ENCODE peak calls at places on chromosomes 12 and 14, in ten cellular contexts. A, W, M, X, I, J, Z, Y, B and Q are unnamed samples.

GRCh38 chr12:45192041-45192695 is 23.7 kb upstream of the ANO6 start:
- DNase-seq in A (no peak), B (no peak), Y (peak; percentile 76), X (no peak), J (no peak), Z (no peak), I (no peak), M (no peak), W (no peak), Q (no peak)

GRCh38 chr14:52596320-52596719 is 43.7 kb downstream of the GPR137C start:
- DNase-seq in B (no peak), A (no peak), M (peak; percentile 76), Y (no peak), X (no peak), I (no peak), Z (no peak), J (no peak), W (no peak), Q (no peak)

GRCh38 chr12:25655702-25656101 is 102.6 kb upstream of the LMNTD1 start:
- DNase-seq in M (no peak), A (no peak), Y (no peak), X (no peak), W (no peak), J (no peak), I (peak; percentile 50), Z (no peak), B (no peak), Q (no peak)

GRCh38 chr14:36315159-36315853 is 5.1 kb downstream of the MBIP start:
- DNase-seq in I (no peak), Y (no peak), Z (no peak), A (no peak), J (no peak), M (no peak), W (no peak), B (no peak), X (no peak), Q (no peak)

GRCh38 chr12:54996235-54996634 is 11.7 kb upstream of the TESPA1 start:
- DNase-seq in Z (no peak), X (no peak), B (peak; percentile 80), A (no peak), M (no peak), J (no peak), W (no peak), Y (no peak), I (no peak), Q (no peak)

GRCh38 chr14:71202881-71203280 is 295.6 kb downstream of the PCNX1 start:
- DNase-seq in M (no peak), A (no peak), X (no peak), I (no peak), Y (no peak), J (no peak), Z (no peak), W (no peak), B (no peak), Q (no peak)

GRCh38 chr14:73785336-73785833 is 66.2 kb upstream of the PTGR2 start:
- DNase-seq in Y (peak; percentile 92), B (no peak), X (peak; percentile 43), Z (no peak), J (no peak), W (no peak), I (no peak), M (peak; percentile 36), A (no peak), Q (no peak)

GRCh38 chr12:100187068-100187467 is 13.5 kb upstream of the ACTR6 start:
- DNase-seq in A (no peak), Y (no peak), I (no peak), W (no peak), M (no peak), B (peak; percentile 50), J (no peak), X (no peak), Z (no peak), Q (no peak)

GRCh38 chr12:59823535-59823934 is 227.7 kb downstream of the SLC16A7 start:
- DNase-seq in Z (no peak), X (no peak), Y (no peak), A (no peak), I (no peak), B (no peak), J (no peak), W (no peak), M (no peak), Q (no peak)

GRCh38 chr14:49594347-49595089 is 4.2 kb upstream of the LRR1 start:
- DNase-seq in Z (no peak), B (no peak), I (no peak), W (no peak), M (no peak), A (no peak), Y (peak; percentile 78), J (no peak), X (no peak), Q (no peak)

GRCh38 chr14:74980746-74981661 is 21.7 kb upstream of the EIF2B2 start:
- DNase-seq in J (no peak), W (no peak), X (no peak), Z (peak; percentile 59), M (peak; percentile 59), B (no peak), A (peak; percentile 80), I (no peak), Y (peak; percentile 55), Q (no peak)

GRCh38 chr12:106234513-106234912 is 13.3 kb downstream of the CKAP4 start:
- DNase-seq in J (no peak), B (no peak), X (no peak), I (no peak), W (no peak), M (no peak), A (no peak), Y (peak; percentile 69), Z (no peak), Q (no peak)

GRCh38 chr12:108099085-108099484 is 30.0 kb upstream of the WSCD2 start:
- DNase-seq in W (no peak), J (no peak), X (no peak), Y (no peak), M (no peak), A (no peak), I (no peak), B (no peak), Z (no peak), Q (no peak)

DNA sequence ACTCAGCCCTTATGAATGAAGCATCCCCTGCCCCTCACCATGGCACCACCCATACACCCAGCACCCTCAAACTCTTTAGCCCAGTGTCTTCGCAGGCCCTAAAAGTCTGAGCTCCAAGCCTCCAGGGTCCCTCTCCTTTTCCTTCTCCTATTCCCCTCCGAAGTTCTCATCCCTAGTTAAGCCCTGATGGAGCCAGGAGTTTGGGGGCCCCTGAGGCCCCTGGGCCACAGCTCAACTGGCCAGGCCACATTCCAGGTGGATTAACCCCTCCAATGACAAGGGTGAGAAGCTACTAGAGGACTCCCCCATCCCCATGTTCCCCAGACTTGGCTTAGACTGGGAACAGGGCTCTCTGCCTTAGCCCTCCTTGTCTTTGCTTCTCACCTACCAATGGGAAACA is 2.6 kb downstream of the RARG start:
- DNase-seq in Y (no peak), J (peak; percentile 33), W (no peak), Z (no peak), M (peak; percentile 25), B (no peak), I (no peak), X (no peak), A (no peak), Q (no peak)
- H3K4me1 ChIP-seq in Y (peaks cover 28% of the 10 kb centered on the region), J (peaks cover 61% of the 10 kb centered on the region), W (peaks cover 99% of the 10 kb centered on the region), Z (peaks cover 8% of the 10 kb centered on the region), M (peaks cover 28% of the 10 kb centered on the region), B (peaks cover 38% of the 10 kb centered on the region), I (peaks cover 24% of the 10 kb centered on the region), X (peaks cover 25% of the 10 kb centered on the region), A (peaks cover 83% of the 10 kb centered on the region), Q (peaks cover 16% of the 10 kb centered on the region)

DNA sequence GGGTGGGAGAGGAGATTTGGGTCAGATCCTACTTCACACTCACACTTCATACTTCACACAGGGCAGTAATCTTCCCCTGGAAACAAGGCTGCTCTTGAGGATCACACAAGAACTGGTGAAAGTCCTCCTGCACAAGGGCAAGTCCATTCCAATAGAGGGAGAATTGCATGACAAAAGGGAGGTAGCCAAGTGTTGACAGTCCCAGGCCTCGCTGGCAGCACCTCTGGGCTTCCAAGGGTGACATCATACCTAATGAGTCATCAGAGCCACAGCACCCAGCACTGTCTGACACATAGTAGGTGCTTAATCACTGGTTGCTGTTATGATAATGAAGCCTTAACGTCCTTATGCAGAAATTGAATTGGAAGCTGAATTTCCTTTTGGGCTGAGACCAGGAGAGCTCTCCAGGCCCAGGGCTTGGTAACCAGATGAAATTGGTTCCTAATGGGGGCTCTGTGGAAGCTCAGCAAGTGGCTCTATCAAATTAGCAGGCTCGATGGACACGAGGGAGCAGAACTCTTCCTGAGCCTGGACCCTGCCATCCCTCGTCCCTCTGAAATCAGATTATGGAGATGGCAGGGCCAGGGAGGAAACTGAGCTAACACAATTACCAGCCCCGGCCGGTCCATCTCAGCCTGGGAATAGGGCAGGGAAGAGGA is 58.8 kb upstream of the ACTN1 start:
- DNase-seq in B (no peak), M (peak; percentile 75), X (no peak), J (no peak), Y (peak; percentile 63), Z (no peak), I (no peak), A (no peak), W (no peak), Q (no peak)
- H3K27ac ChIP-seq in B (peak overlapping the region; percentile 14), M (no peak overlapping the region), X (no peak overlapping the region), J (no peak overlapping the region), Y (peak overlapping the region; percentile 96), Z (peak overlapping the region; percentile 9), I (no peak overlapping the region), A (peak overlapping the region; percentile 87), W (no peak overlapping the region), Q (peak overlapping the region; percentile 41)

GRCh38 chr12:114656906-114657596 is 26.9 kb downstream of the TBX3 start:
- DNase-seq in M (peak; percentile 42), Y (no peak), X (no peak), Z (no peak), W (no peak), B (no peak), J (no peak), A (no peak), I (no peak), Q (no peak)

GRCh38 chr12:114658002-114658441 is 26.0 kb downstream of the TBX3 start:
- DNase-seq in A (no peak), I (no peak), B (no peak), Y (no peak), W (no peak), J (no peak), M (no peak), X (no peak), Z (no peak), Q (no peak)

GRCh38 chr12:114661245-114661644 is 22.7 kb downstream of the TBX3 start:
- DNase-seq in M (no peak), Z (no peak), I (no peak), X (no peak), A (no peak), W (no peak), B (no peak), Y (no peak), J (no peak), Q (no peak)

GRCh38 chr12:114657597-114657920 is 26.4 kb downstream of the TBX3 start:
- DNase-seq in J (no peak), X (no peak), B (no peak), I (no peak), Y (no peak), W (no peak), Z (no peak), M (no peak), A (no peak), Q (no peak)

GRCh38 chr12:114659084-114659483 is 24.9 kb downstream of the TBX3 start:
- DNase-seq in Y (no peak), M (no peak), W (no peak), A (no peak), B (no peak), Z (no peak), I (no peak), X (no peak), J (no peak), Q (no peak)
- H3K4me1 ChIP-seq in Y (peaks cover 25% of the 10 kb centered on the region), M (peaks cover 3% of the 10 kb centered on the region), W (peaks cover 8% of the 10 kb centered on the region), A (no peaks in the 10 kb centered on the region), B (no peaks in the 10 kb centered on the region), Z (no peaks in the 10 kb centered on the region), I (peaks cover 5% of the 10 kb centered on the region), X (no peaks in the 10 kb centered on the region), J (no peaks in the 10 kb centered on the region), Q (no peaks in the 10 kb centered on the region)

GRCh38 chr12:4417471-4417870 is 28.1 kb downstream of the FGF6 start:
- DNase-seq in Y (no peak), I (no peak), A (no peak), M (no peak), B (no peak), W (no peak), J (no peak), X (peak; percentile 30), Z (no peak), Q (no peak)
- H3K27ac ChIP-seq in Y (no peak overlapping the region), I (peak overlapping the region; percentile 71), A (peak overlapping the region; percentile 66), M (no peak overlapping the region), B (peak overlapping the region; percentile 88), W (peak overlapping the region; percentile 72), J (no peak overlapping the region), X (no peak overlapping the region), Z (no peak overlapping the region), Q (no peak overlapping the region)